ENCODE peak calls at places on chromosomes 1 and 21, in four cellular contexts. One of them, this sample, is unnamed.

GRCh38 chr1:18955442-18956188 is 861 bp downstream of the IFFO2 start:
- DNase-seq in PC-3: peak; percentile 39
- DNase-seq in fibroblast of the aortic adventitia: no peak
- DNase-seq in psoas muscle: peak; percentile 39
- DNase-seq in this sample: peak; percentile 38

GRCh38 chr1:11068556-11069232 is 8.9 kb upstream of the SRM start:
- DNase-seq in psoas muscle: no peak
- DNase-seq in PC-3: no peak
- DNase-seq in fibroblast of the aortic adventitia: no peak
- DNase-seq in this sample: no peak

GRCh38 chr1:109901106-109901505 is 9.5 kb upstream of the CSF1 start:
- DNase-seq in psoas muscle: no peak
- DNase-seq in fibroblast of the aortic adventitia: no peak
- DNase-seq in PC-3: no peak
- DNase-seq in this sample: peak; percentile 66

GRCh38 chr1:228849011-228849541 is 113.8 kb downstream of the RHOU start:
- DNase-seq in fibroblast of the aortic adventitia: no peak
- DNase-seq in psoas muscle: no peak
- DNase-seq in PC-3: no peak
- DNase-seq in this sample: peak; percentile 97

GRCh38 chr1:245074232-245074747 is 80.5 kb upstream of the KIF26B start:
- DNase-seq in fibroblast of the aortic adventitia: peak; percentile 17
- DNase-seq in psoas muscle: no peak
- DNase-seq in PC-3: peak; percentile 29
- DNase-seq in this sample: peak; percentile 57

GRCh38 chr21:45588086-45588825 is 46.0 kb upstream of the SLC19A1 start:
- DNase-seq in fibroblast of the aortic adventitia: no peak
- DNase-seq in PC-3: no peak
- DNase-seq in psoas muscle: no peak
- DNase-seq in this sample: no peak

GRCh38 chr1:195962051-195962450 is 646.2 kb downstream of the KCNT2 start:
- DNase-seq in PC-3: no peak
- DNase-seq in psoas muscle: no peak
- DNase-seq in fibroblast of the aortic adventitia: no peak
- DNase-seq in this sample: no peak

GRCh38 chr1:153429266-153430165 is 13.2 kb downstream of the S100A7A start:
- DNase-seq in fibroblast of the aortic adventitia: no peak
- DNase-seq in PC-3: no peak
- DNase-seq in psoas muscle: no peak
- DNase-seq in this sample: no peak

GRCh38 chr1:65041014-65041413 is 74.7 kb upstream of the JAK1 start:
- DNase-seq in PC-3: no peak
- DNase-seq in fibroblast of the aortic adventitia: no peak
- DNase-seq in psoas muscle: peak; percentile 24
- DNase-seq in this sample: no peak
- H3K4me3 ChIP-seq in PC-3: no peak overlapping the region
- H3K4me3 ChIP-seq in fibroblast of the aortic adventitia: no peak overlapping the region
- H3K4me3 ChIP-seq in psoas muscle: peak overlapping the region; percentile 31
- H3K4me3 ChIP-seq in this sample: no peak overlapping the region

DNA sequence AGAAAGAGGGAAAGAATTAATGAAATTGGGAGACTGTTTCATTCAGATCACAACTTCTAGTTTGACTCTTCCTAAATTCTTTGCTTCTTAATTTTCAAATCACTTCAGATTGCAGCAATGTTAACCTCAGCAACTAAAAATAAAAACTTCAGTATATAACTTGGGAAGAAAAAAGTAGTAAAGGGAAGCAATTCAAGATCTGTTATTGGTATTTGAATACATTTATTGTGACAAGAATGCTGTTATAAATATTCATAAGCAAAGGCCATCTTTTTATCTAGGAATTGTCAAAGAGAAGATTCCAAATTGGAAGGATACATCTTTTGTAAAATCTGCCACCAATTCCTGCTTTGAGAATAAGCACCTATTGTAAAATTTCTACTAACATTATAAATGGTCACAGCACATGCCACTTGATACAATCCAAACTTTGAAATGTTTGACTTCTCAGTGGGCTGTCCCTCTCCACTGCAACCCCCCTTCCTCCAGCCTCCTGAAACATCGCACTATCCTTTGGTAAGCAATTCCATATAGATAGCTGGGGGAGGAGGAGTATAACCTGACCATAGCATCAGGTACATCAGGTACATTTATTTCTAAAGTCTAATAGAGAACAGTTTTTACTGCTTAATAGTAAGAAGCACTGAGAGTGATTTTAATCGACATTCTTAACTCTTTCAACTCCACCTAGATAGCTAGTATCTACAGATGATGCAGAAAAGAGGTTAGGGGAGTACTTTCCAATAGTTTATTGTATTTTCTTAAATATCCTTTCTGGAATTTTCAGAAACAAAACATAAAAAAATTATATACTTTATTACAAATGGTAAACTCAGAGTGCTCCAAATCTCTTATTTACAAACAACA is 3.0 kb downstream of the JUN start:
- DNase-seq in PC-3: no peak
- DNase-seq in psoas muscle: no peak
- DNase-seq in fibroblast of the aortic adventitia: peak; percentile 34
- DNase-seq in this sample: peak; percentile 35
- H3K4me3 ChIP-seq in PC-3: peak overlapping the region; percentile 76
- H3K4me3 ChIP-seq in psoas muscle: peak overlapping the region; percentile 99
- H3K4me3 ChIP-seq in fibroblast of the aortic adventitia: peak overlapping the region; percentile 93
- H3K4me3 ChIP-seq in this sample: peak overlapping the region; percentile 97

GRCh38 chr1:1353389-1354151 is 4.4 kb upstream of the DVL1 start:
- DNase-seq in PC-3: no peak
- DNase-seq in fibroblast of the aortic adventitia: no peak
- DNase-seq in psoas muscle: peak; percentile 20
- DNase-seq in this sample: no peak

GRCh38 chr1:1356796-1357401 is 1.5 kb downstream of the MXRA8 start:
- DNase-seq in fibroblast of the aortic adventitia: no peak
- DNase-seq in psoas muscle: peak; percentile 38
- DNase-seq in PC-3: no peak
- DNase-seq in this sample: peak; percentile 50

GRCh38 chr1:1356166-1356795 is 2.1 kb downstream of the MXRA8 start:
- DNase-seq in psoas muscle: no peak
- DNase-seq in fibroblast of the aortic adventitia: no peak
- DNase-seq in PC-3: no peak
- DNase-seq in this sample: no peak

GRCh38 chr1:1354271-1355247 is 3.8 kb downstream of the MXRA8 start:
- DNase-seq in fibroblast of the aortic adventitia: no peak
- DNase-seq in psoas muscle: peak; percentile 28
- DNase-seq in PC-3: no peak
- DNase-seq in this sample: no peak

GRCh38 chr1:1355376-1355775 is 3.0 kb downstream of the MXRA8 start:
- DNase-seq in psoas muscle: peak; percentile 54
- DNase-seq in fibroblast of the aortic adventitia: no peak
- DNase-seq in PC-3: peak; percentile 76
- DNase-seq in this sample: no peak
- H3K4me3 ChIP-seq in psoas muscle: peak overlapping the region; percentile 44
- H3K4me3 ChIP-seq in fibroblast of the aortic adventitia: peak overlapping the region; percentile 88
- H3K4me3 ChIP-seq in PC-3: peak overlapping the region; percentile 58
- H3K4me3 ChIP-seq in this sample: peak overlapping the region; percentile 12

GRCh38 chr1:92951141-92951582 is 10.1 kb downstream of the DIPK1A start:
- DNase-seq in psoas muscle: no peak
- DNase-seq in PC-3: peak; percentile 57
- DNase-seq in fibroblast of the aortic adventitia: peak; percentile 75
- DNase-seq in this sample: peak; percentile 78
- H3K4me3 ChIP-seq in psoas muscle: no peak overlapping the region
- H3K4me3 ChIP-seq in PC-3: no peak overlapping the region
- H3K4me3 ChIP-seq in fibroblast of the aortic adventitia: no peak overlapping the region
- H3K4me3 ChIP-seq in this sample: no peak overlapping the region

GRCh38 chr1:22051607-22052114 is 848 bp upstream of the CDC42 start:
- DNase-seq in fibroblast of the aortic adventitia: no peak
- DNase-seq in psoas muscle: no peak
- DNase-seq in PC-3: no peak
- DNase-seq in this sample: no peak
- H3K4me3 ChIP-seq in fibroblast of the aortic adventitia: no peak overlapping the region
- H3K4me3 ChIP-seq in psoas muscle: peak overlapping the region; percentile 81
- H3K4me3 ChIP-seq in PC-3: peak overlapping the region; percentile 98
- H3K4me3 ChIP-seq in this sample: no peak overlapping the region

DNA sequence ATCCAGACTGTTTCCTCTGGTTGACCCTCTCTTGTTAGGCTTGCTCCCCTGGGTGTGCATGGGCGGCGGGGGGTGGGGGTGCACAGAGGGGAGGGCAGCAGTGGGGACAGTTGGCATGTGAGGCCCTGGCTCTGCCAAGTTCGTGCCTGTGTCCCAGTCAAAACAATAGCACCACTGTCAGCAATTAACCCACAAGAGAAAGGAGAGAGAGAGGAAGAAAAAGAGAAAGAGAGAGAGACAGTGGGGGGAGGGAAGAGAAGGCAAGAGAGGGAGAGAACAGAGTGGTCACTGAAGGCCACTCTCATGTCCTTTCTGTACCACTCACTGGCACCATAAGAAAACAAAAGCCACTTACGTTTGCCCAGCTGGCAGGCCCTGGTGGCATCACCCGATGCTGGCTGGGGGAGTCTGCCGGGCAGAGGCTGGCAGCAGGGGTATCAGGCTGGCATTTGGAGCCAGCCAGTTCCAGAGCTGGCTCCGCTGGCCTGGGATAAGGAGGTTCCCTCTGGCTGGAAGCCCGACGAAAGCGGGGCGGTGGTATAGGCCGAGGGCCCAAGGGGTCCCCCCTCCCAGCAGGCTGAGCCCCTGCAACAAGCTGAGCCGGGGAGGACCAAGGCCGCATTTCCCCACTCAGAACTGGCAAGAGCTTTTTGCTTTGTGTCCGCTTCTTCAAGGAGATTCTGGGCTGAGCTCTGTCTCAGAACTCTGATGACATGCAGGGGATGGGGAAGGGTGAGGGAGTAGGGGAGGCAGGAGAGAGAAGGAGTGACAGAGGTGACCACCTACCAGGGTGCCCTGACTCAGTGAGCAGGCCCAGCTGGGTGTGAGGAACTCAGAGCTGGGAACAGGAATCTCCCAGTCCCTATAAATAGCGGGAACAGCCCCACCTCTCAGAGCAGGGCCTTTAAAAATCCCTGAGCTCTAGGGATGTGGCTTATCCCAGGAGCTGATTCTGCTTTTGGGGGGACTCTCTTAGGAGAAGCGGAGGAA is 27.9 kb downstream of the PIK3C2B start:
- DNase-seq in fibroblast of the aortic adventitia: no peak
- DNase-seq in psoas muscle: peak; percentile 39
- DNase-seq in PC-3: no peak
- DNase-seq in this sample: no peak
- H3K4me3 ChIP-seq in fibroblast of the aortic adventitia: no peak overlapping the region
- H3K4me3 ChIP-seq in psoas muscle: peak overlapping the region; percentile 67
- H3K4me3 ChIP-seq in PC-3: no peak overlapping the region
- H3K4me3 ChIP-seq in this sample: no peak overlapping the region

GRCh38 chr1:67312630-67313029 is 5.0 kb downstream of the IL12RB2 start:
- DNase-seq in fibroblast of the aortic adventitia: no peak
- DNase-seq in PC-3: no peak
- DNase-seq in psoas muscle: no peak
- DNase-seq in this sample: no peak

GRCh38 chr1:67304023-67304422 is 3.6 kb upstream of the IL12RB2 start:
- DNase-seq in PC-3: no peak
- DNase-seq in psoas muscle: no peak
- DNase-seq in fibroblast of the aortic adventitia: no peak
- DNase-seq in this sample: no peak

GRCh38 chr1:67308136-67308535 is 463 bp downstream of the IL12RB2 start:
- DNase-seq in fibroblast of the aortic adventitia: no peak
- DNase-seq in PC-3: no peak
- DNase-seq in psoas muscle: no peak
- DNase-seq in this sample: no peak

GRCh38 chr1:67306547-67306946 is 1.1 kb upstream of the IL12RB2 start:
- DNase-seq in psoas muscle: no peak
- DNase-seq in PC-3: no peak
- DNase-seq in fibroblast of the aortic adventitia: no peak
- DNase-seq in this sample: no peak

DNA sequence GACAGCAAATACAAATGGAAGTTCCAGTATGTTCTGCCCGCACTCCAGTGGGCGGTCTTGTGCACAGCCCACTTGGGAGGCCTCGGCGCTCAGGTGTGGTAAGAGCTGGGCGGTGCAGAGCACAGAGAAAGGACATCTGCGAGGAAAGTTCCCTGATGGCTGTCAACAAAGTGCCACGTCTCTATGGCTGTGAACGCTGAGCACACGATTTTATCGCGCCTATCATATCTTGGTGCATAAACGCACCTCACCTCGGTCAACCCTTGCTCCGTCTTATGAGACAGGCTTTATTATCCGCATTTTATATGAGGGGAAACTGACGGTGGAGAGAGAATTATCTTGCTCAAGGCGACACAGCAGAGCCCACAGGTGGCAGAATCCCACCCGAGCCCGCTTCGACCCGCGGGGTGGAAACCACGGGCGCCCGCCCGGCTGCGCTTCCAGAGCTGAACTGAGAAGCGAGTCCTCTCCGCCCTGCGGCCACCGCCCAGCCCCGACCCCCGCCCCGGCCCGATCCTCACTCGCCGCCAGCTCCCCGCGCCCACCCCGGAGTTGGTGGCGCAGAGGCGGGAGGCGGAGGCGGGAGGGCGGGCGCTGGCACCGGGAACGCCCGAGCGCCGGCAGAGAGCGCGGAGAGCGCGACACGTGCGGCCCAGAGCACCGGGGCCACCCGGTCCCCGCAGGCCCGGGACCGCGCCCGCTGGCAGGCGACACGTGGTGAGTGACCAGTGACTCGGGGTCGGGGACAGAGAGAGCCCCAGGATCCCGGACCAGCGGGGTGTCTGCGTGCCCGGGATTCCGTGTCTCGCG is at the start of gene IL12RB2:
- DNase-seq in PC-3: no peak
- DNase-seq in fibroblast of the aortic adventitia: no peak
- DNase-seq in psoas muscle: peak; percentile 23
- DNase-seq in this sample: peak; percentile 51
- H3K4me3 ChIP-seq in PC-3: peak within 1 kb of the TSS; percentile 24
- H3K4me3 ChIP-seq in fibroblast of the aortic adventitia: no peak within 1 kb of the TSS
- H3K4me3 ChIP-seq in psoas muscle: peak within 1 kb of the TSS; percentile 72
- H3K4me3 ChIP-seq in this sample: peak within 1 kb of the TSS; percentile 54